ENCODE peak calls at places on chromosomes 3 and 15, in eight cellular contexts. S is IMR-90, T is HEK293T, O is esophagus muscularis mucosa, U is mesendoderm, Y is glutamatergic neuron, C is mucosa of gallbladder, H is kidney epithelial cell. A is an unnamed sample.

GRCh38 chr3:67241084-67241483 is 243.0 kb downstream of the KBTBD8 start:
- DNase-seq in T (no peak), C (no peak), O (no peak), S (no peak), U (peak; percentile 10), H (no peak), Y (no peak), A (no peak)

GRCh38 chr15:70741677-70742293 is 21.6 kb downstream of the UACA start:
- DNase-seq in T (no peak), Y (no peak), O (no peak), S (peak; percentile 65), C (no peak), U (no peak), H (no peak), A (peak; percentile 84)

GRCh38 chr3:29757054-29757777 is 476.3 kb downstream of the RBMS3 start:
- DNase-seq in S (peak; percentile 54), T (no peak), H (no peak), Y (no peak), U (peak; percentile 20), O (no peak), C (peak; percentile 13), A (peak; percentile 21)

GRCh38 chr15:77454956-77455355 is 34.3 kb downstream of the HMG20A start:
- DNase-seq in U (no peak), H (no peak), O (no peak), T (no peak), S (no peak), C (no peak), Y (no peak), A (no peak)

GRCh38 chr3:54374214-54374855 is 252.0 kb downstream of the CACNA2D3 start:
- DNase-seq in C (peak; percentile 16), S (no peak), Y (no peak), H (no peak), T (peak; percentile 50), U (peak; percentile 59), O (no peak), A (no peak)

GRCh38 chr15:73697033-73697467 is 12.9 kb downstream of the CD276 start:
- DNase-seq in C (peak; percentile 84), T (no peak), O (peak; percentile 96), H (peak; percentile 80), Y (peak; percentile 62), U (peak; percentile 86), S (peak; percentile 95), A (peak; percentile 99)

GRCh38 chr3:38836561-38836960 is 20.5 kb upstream of the SCN10A start:
- DNase-seq in S (no peak), T (no peak), Y (no peak), O (peak; percentile 62), U (peak; percentile 76), C (no peak), H (no peak), A (no peak)

GRCh38 chr3:124780356-124780755 is 50.1 kb downstream of the UMPS start:
- DNase-seq in Y (no peak), U (peak; percentile 65), O (no peak), H (no peak), T (no peak), C (peak; percentile 62), S (peak; percentile 68), A (peak; percentile 50)

A was measured in LHCN-M2.